ENCODE peak calls at places on chromosomes 4 and X, in five cellular contexts. N, O, J, X and R are unnamed samples.

GRCh38 chr4:124157781-124158180 is 554.8 kb downstream of the ANKRD50 start:
- DNase-seq in J (no peak), O (no peak), N (no peak), X (no peak), R (no peak)

GRCh38 chr4:19381068-19381467 is 870.6 kb upstream of the SLIT2 start:
- DNase-seq in O (no peak), N (no peak), J (no peak), X (no peak), R (no peak)

GRCh38 chrX:114581528-114582263 is 2.2 kb upstream of the HTR2C start:
- DNase-seq in X (no peak), O (no peak), N (no peak), J (no peak), R (no peak)

GRCh38 chr4:94803181-94803580 is 45.4 kb downstream of the BMPR1B start:
- DNase-seq in O (no peak), X (no peak), J (no peak), N (no peak), R (no peak)

GRCh38 chr4:83932996-83933395 is 397.1 kb downstream of the GPAT3 start:
- DNase-seq in O (no peak), N (no peak), J (no peak), X (no peak), R (no peak)

GRCh38 chr4:1494416-1495315 is 88.4 kb upstream of the NKX1-1 start:
- DNase-seq in J (no peak), O (no peak), N (peak; percentile 49), X (no peak), R (no peak)

GRCh38 chr4:985123-985830 is 1.6 kb upstream of the IDUA start:
- DNase-seq in J (peak; percentile 60), O (peak; percentile 89), X (peak; percentile 66), N (peak; percentile 92), R (no peak)

GRCh38 chr4:162485486-162485885 is 321.7 kb upstream of the FSTL5 start:
- DNase-seq in J (no peak), N (no peak), X (no peak), O (no peak), R (no peak)

GRCh38 chrX:75301060-75301459 is 27.2 kb downstream of the UPRT start:
- DNase-seq in O (no peak), J (no peak), N (no peak), X (no peak), R (no peak)

GRCh38 chrX:110442631-110443030 is 84.0 kb downstream of the RTL9 start:
- DNase-seq in O (no peak), N (no peak), X (no peak), J (no peak), R (no peak)

GRCh38 chrX:130539721-130540321 is 138.0 kb downstream of the RBMX2 start:
- DNase-seq in N (no peak), O (peak; percentile 49), X (peak; percentile 17), J (peak; percentile 0), R (peak; percentile 17)

GRCh38 chr4:138242076-138242829 is at the start of gene SLC7A11:
- DNase-seq in O (no peak), N (peak; percentile 63), X (peak; percentile 33), J (no peak), R (peak; percentile 21)

GRCh38 chrX:16953606-16954211 is 7.3 kb downstream of the REPS2 start:
- DNase-seq in X (no peak), J (no peak), O (no peak), N (no peak), R (no peak)

GRCh38 chr4:24059839-24060238 is 170.0 kb upstream of the PPARGC1A start:
- DNase-seq in O (no peak), J (no peak), N (no peak), X (no peak), R (no peak)

GRCh38 chr4:99612704-99613103 is 38.1 kb downstream of the MTTP start:
- DNase-seq in J (no peak), X (no peak), O (no peak), N (no peak), R (no peak)

GRCh38 chrX:110966839-110967238 is 129.2 kb upstream of the PAK3 start:
- DNase-seq in X (no peak), N (no peak), O (no peak), J (no peak), R (no peak)